ENCODE peak calls at places on chromosomes 4 and X, in six cellular contexts. J, V, H, E, I and U are unnamed samples.

GRCh38 chr4:105895324-105895608 is at the start of gene NPNT:
- DNase-seq in J (no peak), V (no peak), H (peak), E (peak), I (no peak), U (no peak)

GRCh38 chr4:4427886-4428285 is 41.0 kb downstream of the NSG1 start:
- DNase-seq in J (no peak), V (no peak), H (no peak), E (no peak), I (no peak), U (no peak)

GRCh38 chr4:177177446-177178160 is 132.1 kb upstream of the NEIL3 start:
- DNase-seq in J (peak), V (no peak), H (no peak), E (no peak), I (no peak), U (no peak)

GRCh38 chr4:183356173-183356825 is 34.1 kb upstream of the CLDN24 start:
- DNase-seq in J (no peak), V (no peak), H (peak), E (no peak), I (no peak), U (no peak)

GRCh38 chr4:62898115-62898514 is 1511.1 kb downstream of the TECRL start:
- DNase-seq in J (no peak), V (no peak), H (no peak), E (peak), I (no peak), U (no peak)

GRCh38 chrX:53084863-53085262 is 2.7 kb downstream of the TSPYL2 start:
- DNase-seq in J (no peak), V (no peak), H (no peak), E (no peak), I (no peak), U (no peak)

GRCh38 chr4:37188100-37188499 is 56.4 kb upstream of the NWD2 start:
- DNase-seq in J (no peak), V (no peak), H (no peak), E (no peak), I (no peak), U (no peak)

GRCh38 chr4:42398448-42399355 is 1.4 kb downstream of the SHISA3 start:
- DNase-seq in J (no peak), V (no peak), H (no peak), E (no peak), I (no peak), U (no peak)

GRCh38 chr4:132227349-132228165 is 921.5 kb upstream of the PCDH10 start:
- DNase-seq in J (peak), V (no peak), H (no peak), E (peak), I (no peak), U (no peak)

GRCh38 chrX:53831662-53832635 is 145.4 kb upstream of the HUWE1 start:
- DNase-seq in J (peak), V (no peak), H (peak), E (no peak), I (no peak), U (peak)